ENCODE peak calls at places on chromosome 7, in six cellular contexts. D is WERI-Rb-1, R is IMR-90, F is Panc1, K is astrocyte of the spinal cord, N is bronchial epithelial cell. S is an unnamed sample.

GRCh38 chr7:79610905-79611304 is 157.4 kb upstream of the MAGI2 start:
- DNase-seq in D (peak), R (no peak), F (no peak), K (no peak), N (no peak), S (no peak)

GRCh38 chr7:3201306-3201705 is 99.7 kb upstream of the SDK1 start:
- DNase-seq in D (no peak), R (no peak), F (no peak), K (no peak), N (peak), S (no peak)

GRCh38 chr7:15507235-15507634 is 54.6 kb downstream of the AGMO start:
- DNase-seq in D (no peak), R (no peak), F (no peak), K (peak), N (no peak), S (peak)

GRCh38 chr7:38195804-38196595 is 18.0 kb downstream of the STARD3NL start:
- DNase-seq in D (no peak), R (peak), F (no peak), K (peak), N (peak), S (peak)

GRCh38 chr7:1598961-1599360 is 29.1 kb upstream of the PSMG3 start:
- DNase-seq in D (no peak), R (no peak), F (no peak), K (no peak), N (no peak), S (no peak)

GRCh38 chr7:132655071-132655761 is 78.9 kb upstream of the PLXNA4 start:
- DNase-seq in D (no peak), R (no peak), F (no peak), K (peak), N (no peak), S (peak)

GRCh38 chr7:142557971-142558582 is 191.2 kb upstream of the PRSS1 start:
- DNase-seq in D (peak), R (peak), F (no peak), K (peak), N (peak), S (peak)

GRCh38 chr7:42247301-42247700 is 10.3 kb upstream of the GLI3 start:
- DNase-seq in D (no peak), R (peak), F (no peak), K (peak), N (no peak), S (peak)

GRCh38 chr7:129522088-129522970 is 20.0 kb downstream of the SMKR1 start:
- DNase-seq in D (no peak), R (no peak), F (no peak), K (no peak), N (no peak), S (peak)

GRCh38 chr7:11655163-11655562 is 176.8 kb downstream of the THSD7A start:
- DNase-seq in D (no peak), R (no peak), F (no peak), K (no peak), N (no peak), S (no peak)

GRCh38 chr7:151114151-151115090 is 28.1 kb downstream of the AGAP3 start:
- DNase-seq in D (no peak), R (no peak), F (no peak), K (peak), N (peak), S (peak)

GRCh38 chr7:1446611-1447032 is 12.6 kb downstream of the MICALL2 start:
- DNase-seq in D (no peak), R (no peak), F (no peak), K (no peak), N (no peak), S (no peak)

GRCh38 chr7:90607196-90607595 is 11.1 kb downstream of the CDK14 start:
- DNase-seq in D (no peak), R (no peak), F (no peak), K (no peak), N (peak), S (peak)

GRCh38 chr7:130491841-130492518 is at the start of gene MEST:
- DNase-seq in D (no peak), R (peak), F (no peak), K (peak), N (no peak), S (peak)

GRCh38 chr7:155788616-155789000 is 23.7 kb downstream of the SHH start:
- DNase-seq in D (no peak), R (no peak), F (no peak), K (no peak), N (no peak), S (no peak)

GRCh38 chr7:1121886-1122831 is 34.2 kb downstream of the GPER1 start:
- DNase-seq in D (no peak), R (no peak), F (no peak), K (no peak), N (no peak), S (no peak)

GRCh38 chr7:75688200-75689136 is 50.3 kb downstream of the HIP1 start:
- DNase-seq in D (no peak), R (no peak), F (no peak), K (no peak), N (no peak), S (no peak)

GRCh38 chr7:1531263-1531978 is 919 bp downstream of the MAFK start:
- DNase-seq in D (no peak), R (peak), F (no peak), K (peak), N (peak), S (peak)

GRCh38 chr7:30726296-30727006 is 25.5 kb upstream of the INMT start:
- DNase-seq in D (no peak), R (no peak), F (no peak), K (no peak), N (no peak), S (no peak)

GRCh38 chr7:134701272-134701671 is 54.6 kb downstream of the BPGM start:
- DNase-seq in D (no peak), R (peak), F (no peak), K (no peak), N (peak), S (peak)

GRCh38 chr7:46772740-46773139 is 809.2 kb downstream of the TNS3 start:
- DNase-seq in D (no peak), R (no peak), F (no peak), K (no peak), N (no peak), S (no peak)

GRCh38 chr7:27095050-27095896 is 527 bp downstream of the HOXA1 start:
- DNase-seq in D (no peak), R (peak), F (no peak), K (peak), N (no peak), S (no peak)

GRCh38 chr7:64300641-64301405 is 12.9 kb upstream of the ZNF736 start:
- DNase-seq in D (no peak), R (no peak), F (no peak), K (no peak), N (peak), S (no peak)

GRCh38 chr7:34036069-34036920 is 131.0 kb downstream of the BMPER start:
- DNase-seq in D (no peak), R (peak), F (no peak), K (no peak), N (peak), S (peak)

GRCh38 chr7:16657656-16658279 is 11.8 kb downstream of the BZW2 start:
- DNase-seq in D (peak), R (peak), F (no peak), K (peak), N (peak), S (peak)

GRCh38 chr7:44461387-44461786 is 29.1 kb downstream of the NUDCD3 start:
- DNase-seq in D (no peak), R (peak), F (no peak), K (peak), N (peak), S (peak)
- H3K4me3 ChIP-seq in D (no peak), R (no peak), F (no peak), K (no peak), N (no peak), S (no peak)

DNA sequence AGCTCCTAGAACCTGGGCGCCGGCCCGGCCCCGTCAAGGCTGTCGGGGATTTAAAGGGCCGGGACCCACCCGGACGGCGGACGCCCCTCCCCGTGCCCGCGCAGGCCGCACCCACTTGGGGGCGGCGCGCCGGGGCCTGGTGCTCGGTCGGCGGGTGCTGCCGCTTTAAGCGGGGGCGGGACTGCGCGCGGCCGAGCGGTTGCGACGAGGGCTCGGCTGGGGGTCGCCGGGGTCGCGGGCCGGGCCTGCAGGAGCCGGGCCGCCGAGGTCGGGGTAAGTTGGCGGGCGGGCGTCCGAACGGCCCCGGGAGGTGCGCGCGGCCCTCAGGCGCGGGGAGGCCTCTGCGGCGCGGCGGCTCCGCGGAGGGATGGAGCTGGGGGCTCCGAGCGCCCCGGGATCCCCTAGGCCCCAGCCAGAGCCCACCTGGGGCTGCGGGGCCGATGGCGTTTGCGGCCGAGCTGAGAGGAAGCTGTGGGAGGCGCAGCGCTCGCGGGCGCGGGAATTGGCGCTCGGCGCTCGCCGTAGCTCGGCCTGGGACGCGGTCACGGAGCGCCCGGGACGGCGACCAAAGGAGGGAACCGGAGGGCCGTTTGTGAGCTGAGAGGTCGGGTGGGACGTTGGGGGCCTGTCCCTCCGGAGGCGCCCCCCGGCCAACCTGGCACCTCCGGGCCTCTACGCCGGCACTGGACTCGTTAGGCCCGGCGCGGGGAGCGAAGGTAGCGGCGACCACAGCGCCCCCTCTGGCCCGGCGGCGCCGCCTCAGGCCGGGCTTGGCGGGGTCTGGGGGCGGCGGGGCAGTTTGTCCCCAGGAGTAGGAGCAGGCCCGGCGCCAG is at the start of gene TRRAP:
- DNase-seq in D (peak), R (peak), F (no peak), K (peak), N (peak), S (peak)
- TF ChIP-seq CTCF in D (peak), R (peak), F (peak), K (peak), N (peak), S (peak)

DNA sequence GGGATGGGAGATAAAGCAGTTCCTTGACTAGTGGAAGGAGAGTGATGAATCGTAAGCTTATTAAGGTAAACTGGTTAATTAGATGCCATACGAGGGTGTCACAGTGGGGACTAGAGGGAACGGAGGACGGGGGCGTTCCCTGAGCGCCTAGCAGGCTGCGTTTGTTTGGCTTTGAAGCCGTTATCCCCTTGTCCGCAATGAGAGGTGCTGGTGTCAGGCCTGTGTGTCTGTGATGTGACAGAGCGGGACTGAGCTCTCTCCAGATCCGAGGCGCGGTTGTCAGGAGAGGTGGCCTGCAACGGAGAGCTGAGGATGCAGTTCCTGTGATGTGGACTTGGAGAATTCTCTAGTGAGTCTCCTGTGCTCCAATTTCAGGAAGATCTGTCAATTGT is 60.0 kb upstream of the PRPS1L1 start:
- DNase-seq in D (peak), R (no peak), F (no peak), K (no peak), N (no peak), S (peak)
- H3K4me3 ChIP-seq in D (peak), R (no peak), F (no peak), K (peak), N (no peak), S (no peak)

DNA sequence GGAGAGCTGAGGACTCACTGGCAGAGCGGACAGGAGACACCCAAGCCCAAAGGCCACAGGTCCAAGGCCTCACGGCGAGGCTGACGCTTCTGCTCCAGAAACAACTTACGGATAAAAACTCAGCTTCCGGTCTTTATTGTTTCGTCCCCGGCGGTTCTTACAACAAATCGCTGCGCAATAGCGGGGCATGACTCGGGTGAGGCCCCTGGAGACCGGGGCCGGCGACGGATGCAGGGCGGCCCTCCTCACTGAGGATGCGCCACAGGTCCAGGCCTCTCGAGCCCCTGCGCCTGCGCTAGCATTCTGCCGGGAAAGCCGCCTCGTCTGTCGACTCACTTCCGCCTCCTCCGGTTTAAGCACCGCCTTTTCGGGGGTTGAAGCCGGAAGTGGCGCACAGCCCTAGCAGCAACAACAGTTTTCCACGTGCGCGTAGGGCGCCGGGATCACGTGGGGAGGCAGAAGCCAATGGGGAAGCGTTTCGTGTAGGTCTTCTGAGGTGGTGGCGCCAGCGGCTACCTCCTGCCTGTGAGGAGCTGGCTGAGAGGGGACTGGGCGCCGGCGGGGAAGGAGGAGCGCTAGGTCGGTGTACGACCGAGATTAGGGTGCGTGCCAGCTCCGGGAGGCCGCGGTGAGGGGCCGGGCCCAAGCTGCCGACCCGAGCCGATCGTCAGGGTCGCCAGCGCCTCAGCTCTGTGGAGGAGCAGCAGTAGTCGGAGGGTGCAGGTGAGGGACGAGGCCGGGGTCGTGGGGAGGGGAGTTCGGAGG is at the start of the genes DNAJB9 and THAP5:
- DNase-seq in D (peak), R (peak), F (peak), K (peak), N (peak), S (peak)
- TF ChIP-seq CTCF in D (no peak), R (no peak), F (no peak), K (no peak), N (peak), S (no peak)

DNA sequence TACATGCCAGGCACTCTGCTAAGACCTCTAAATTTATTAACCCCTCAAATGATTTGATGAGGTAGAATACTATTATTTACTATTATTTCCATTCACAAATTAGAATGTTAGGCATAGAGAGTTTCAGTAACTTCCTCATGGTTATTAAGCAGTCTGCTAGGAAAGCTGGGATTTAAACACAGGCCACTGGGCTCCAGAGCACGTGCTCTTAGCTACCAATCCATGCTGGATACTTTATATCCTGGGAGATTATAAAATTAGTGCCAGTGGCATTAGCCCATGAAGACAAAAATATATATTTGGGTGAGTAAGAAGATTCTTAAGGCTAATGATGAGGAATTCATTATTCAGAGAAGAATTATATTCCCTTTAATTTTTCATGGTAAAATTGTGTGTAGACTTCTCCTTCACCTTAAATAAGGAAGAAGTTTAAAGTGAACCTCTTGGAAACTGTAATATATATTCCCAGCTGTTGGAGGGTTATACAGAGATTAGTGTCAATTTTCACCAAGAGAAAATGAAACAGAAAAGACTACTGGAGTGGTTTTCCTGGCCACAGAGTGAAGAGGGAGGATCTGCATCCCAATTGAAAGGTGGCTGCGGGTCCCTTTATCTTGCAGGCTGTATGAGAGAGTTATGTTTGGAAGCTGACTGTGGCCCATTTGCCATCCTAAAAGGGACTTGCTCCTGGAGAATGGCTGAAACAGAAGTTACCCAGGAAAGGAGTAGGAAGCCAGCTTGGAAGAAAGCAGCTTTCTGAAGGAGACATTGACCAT is 334.3 kb upstream of the TEX47 start:
- DNase-seq in D (no peak), R (no peak), F (no peak), K (no peak), N (no peak), S (no peak)
- H3K4me3 ChIP-seq in D (no peak), R (no peak), F (no peak), K (no peak), N (no peak), S (no peak)

GRCh38 chr7:128066858-128067257 is 35.6 kb upstream of the LRRC4 start:
- DNase-seq in D (no peak), R (no peak), F (no peak), K (no peak), N (no peak), S (no peak)
- TF ChIP-seq CTCF in D (no peak), R (no peak), F (no peak), K (peak), N (no peak), S (no peak)